ENCODE peak calls at places on chromosomes 6 and 20, in nine cellular contexts. G is fibroblast of lung; K is CD8-positive, alpha-beta T cell; J is colonic mucosa; Y is lung; Z is CD4-positive, alpha-beta T cell; F is stomach; I is AG04450; M is upper lobe of right lung. R is an unnamed sample. For H3K27me3, the result is how much of the 10 kb centered on the place peaks cover.

GRCh38 chr6:163780993-163781392 is 366.5 kb downstream of the QKI start:
- DNase-seq in K (no peak), G (peak), M (no peak), J (no peak), I (no peak), F (no peak), Z (no peak), Y (no peak), R (no peak)

GRCh38 chr20:56195946-56196345 is 52.6 kb upstream of the MC3R start:
- DNase-seq in G (no peak), F (no peak), I (no peak), K (no peak), J (no peak), Z (no peak), M (no peak), Y (no peak), R (no peak)

GRCh38 chr6:149473080-149474052 is 11.4 kb downstream of the ZC3H12D start:
- DNase-seq in Z (no peak), I (no peak), J (peak), G (peak), M (no peak), F (peak), Y (no peak), K (no peak), R (no peak)

GRCh38 chr6:137494967-137495595 is 887 bp upstream of the OLIG3 start:
- DNase-seq in Z (no peak), J (no peak), M (no peak), Y (no peak), I (no peak), K (no peak), G (no peak), F (no peak), R (no peak)

GRCh38 chr6:114218831-114219230 is 124.0 kb downstream of the HS3ST5 start:
- DNase-seq in M (no peak), I (no peak), J (no peak), G (no peak), Y (no peak), K (no peak), F (no peak), Z (no peak), R (no peak)

GRCh38 chr6:37366910-37367309 is 13.1 kb downstream of the RNF8 start:
- DNase-seq in K (no peak), M (no peak), F (no peak), J (no peak), Z (no peak), Y (no peak), G (no peak), I (no peak), R (no peak)

GRCh38 chr6:155265843-155266535 is 2.2 kb downstream of the CLDN20 start:
- DNase-seq in Z (no peak), K (no peak), J (no peak), I (no peak), G (no peak), M (no peak), F (no peak), Y (no peak), R (no peak)

GRCh38 chr6:474454-475185 is 83.1 kb downstream of the IRF4 start:
- DNase-seq in Z (peak), Y (no peak), J (no peak), K (peak), G (no peak), M (no peak), F (peak), I (no peak), R (peak)

GRCh38 chr6:89479902-89480301 is 47.0 kb downstream of the ANKRD6 start:
- DNase-seq in Y (no peak), M (no peak), I (no peak), G (no peak), Z (no peak), F (no peak), K (no peak), J (no peak), R (no peak)

GRCh38 chr6:21228411-21228810 is 365.1 kb upstream of the SOX4 start:
- DNase-seq in F (no peak), I (no peak), K (no peak), M (no peak), J (no peak), G (peak), Z (no peak), Y (no peak), R (no peak)

GRCh38 chr20:57683876-57684275 is 25.9 kb downstream of the PMEPA1 start:
- DNase-seq in I (no peak), Z (no peak), K (no peak), J (no peak), F (no peak), Y (no peak), G (no peak), M (no peak), R (no peak)

GRCh38 chr20:25274891-25275812 is 27.3 kb downstream of the PYGB start:
- DNase-seq in F (peak), I (no peak), J (no peak), M (peak), K (no peak), Z (no peak), G (no peak), Y (no peak), R (no peak)

DNA sequence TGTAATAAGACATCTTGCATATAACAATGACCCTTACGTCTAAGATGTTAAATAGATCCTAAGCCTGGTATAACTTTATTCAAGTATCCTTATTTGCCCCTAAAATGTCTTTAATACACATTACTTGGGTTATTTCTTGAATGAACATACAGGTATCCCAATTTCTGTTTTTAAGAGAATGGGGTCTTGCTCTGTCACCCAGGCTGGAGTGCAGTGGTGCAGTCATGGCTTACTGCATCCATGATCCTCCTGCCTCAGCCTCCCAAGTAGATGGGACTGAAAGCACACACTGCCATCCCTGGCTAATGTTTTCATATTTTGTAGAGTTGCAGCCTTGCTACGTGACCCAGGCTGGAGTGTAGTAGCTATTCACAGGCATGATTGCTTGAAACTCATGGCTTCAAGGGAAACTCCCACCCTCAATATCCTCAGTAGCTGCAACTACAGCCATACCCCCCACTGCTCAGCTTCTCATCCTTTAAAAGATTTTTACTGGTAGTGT is 10.4 kb upstream of the ZNFX1 start:
- DNase-seq in Y (no peak), I (no peak), K (no peak), Z (no peak), G (no peak), J (no peak), M (no peak), F (no peak), R (no peak)
- TF ChIP-seq CTCF in Y (no peak), I (no peak), K (no peak), Z (no peak), G (no peak), J (no peak), M (no peak), F (no peak), R (no peak)

GRCh38 chr6:100459291-100459690 is 5.4 kb downstream of the SIM1 start:
- DNase-seq in J (no peak), Y (no peak), F (no peak), K (no peak), Z (no peak), I (no peak), M (no peak), G (no peak), R (no peak)
- H3K27me3 ChIP-seq in J (half or more), Y (under half), F (half or more), K (half or more), Z (half or more), I (half or more), M (half or more), G (half or more), R (half or more)

GRCh38 chr20:13492001-13492480 is 146.7 kb downstream of the TASP1 start:
- DNase-seq in K (no peak), I (peak), Y (peak), M (no peak), J (no peak), Z (no peak), G (peak), F (no peak), R (peak)
- TF ChIP-seq CTCF in K (no peak), I (peak), Y (no peak), M (no peak), J (no peak), Z (no peak), G (peak), F (no peak), R (no peak)

DNA sequence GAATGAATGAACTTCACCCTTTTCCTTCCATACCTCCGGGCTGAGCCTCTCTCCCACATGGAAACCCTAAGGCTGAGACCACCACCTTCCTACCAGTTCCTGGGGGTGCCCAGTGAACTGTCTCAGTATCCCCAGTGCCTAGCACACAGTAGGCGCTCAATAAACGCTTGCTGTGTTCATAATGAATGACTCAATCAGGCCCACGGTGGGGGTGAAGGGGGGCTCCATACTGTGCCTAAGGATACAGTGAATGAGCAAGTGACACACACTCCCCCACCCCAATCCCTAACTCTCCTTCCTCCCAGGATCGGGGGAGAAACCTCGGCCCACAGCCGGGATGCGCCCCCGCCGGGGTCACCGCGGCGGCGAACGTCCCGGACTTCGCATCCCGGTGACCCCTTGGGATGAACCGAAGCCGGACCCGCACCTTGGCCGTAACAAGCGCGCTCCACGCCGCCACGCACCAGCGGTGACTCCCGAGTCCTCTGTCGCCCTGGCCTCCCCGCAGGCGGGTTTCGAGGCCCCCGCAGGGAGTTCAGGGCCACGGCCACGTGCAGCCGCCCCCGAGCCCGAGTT is 592 bp downstream of the KCNG1 start:
- DNase-seq in M (no peak), Y (no peak), I (no peak), Z (no peak), G (no peak), K (no peak), F (no peak), J (no peak), R (no peak)
- H3K27me3 ChIP-seq in M (half or more), Y (under half), I (under half), Z (under half), G (under half), K (under half), F (under half), J (under half), R (under half)

DNA sequence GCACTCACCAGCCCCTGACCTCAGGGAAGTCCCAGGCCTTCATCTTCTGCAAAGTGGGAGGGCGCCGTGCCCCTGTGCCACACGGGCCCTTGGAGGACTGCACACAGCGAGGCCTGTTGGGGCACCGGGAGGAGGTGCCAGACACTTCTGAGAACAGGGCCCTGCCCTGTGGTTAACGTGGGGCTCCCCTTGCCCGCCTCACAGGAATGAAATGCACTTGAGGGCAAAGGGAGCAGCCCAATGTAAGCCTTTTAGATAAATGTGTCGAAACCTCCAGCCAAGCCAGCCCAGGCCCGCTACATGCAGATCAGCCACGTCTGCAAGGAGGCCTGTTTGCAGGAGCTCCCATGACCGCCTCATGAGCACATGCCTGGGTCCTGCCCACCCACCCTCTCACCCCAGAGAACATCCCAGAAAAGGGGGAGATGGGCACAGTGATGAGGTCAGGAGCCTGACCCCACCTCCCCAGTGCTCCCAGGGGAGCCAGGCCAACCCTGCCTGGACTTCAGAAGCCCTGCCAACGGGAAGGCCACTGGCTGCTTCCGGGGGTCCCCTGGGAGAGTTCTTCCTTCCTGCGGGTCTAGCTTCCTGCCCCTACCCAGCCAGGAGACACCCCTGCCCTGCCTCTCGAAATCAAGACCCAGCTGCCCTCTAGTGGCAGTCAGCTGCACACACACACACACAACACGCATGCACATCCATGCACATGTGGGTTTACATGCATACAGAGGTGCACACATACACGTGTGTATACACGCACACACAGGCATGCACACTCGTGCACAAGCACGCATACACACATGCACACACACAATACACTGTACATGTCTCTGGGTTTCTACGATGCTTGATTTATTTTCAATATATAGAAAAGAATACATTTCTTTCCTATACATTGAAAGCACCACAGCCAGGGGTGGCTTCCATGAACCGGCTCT is 178.7 kb downstream of the TAF4 start:
- DNase-seq in G (peak), Y (no peak), M (no peak), Z (peak), K (peak), J (peak), I (no peak), F (no peak), R (peak)
- TF ChIP-seq CTCF in G (peak), Y (peak), M (peak), Z (peak), K (peak), J (peak), I (peak), F (peak), R (peak)

GRCh38 chr6:34152042-34152524 is 6.2 kb upstream of the GRM4 start:
- DNase-seq in G (no peak), Z (no peak), Y (no peak), K (no peak), J (no peak), M (peak), F (no peak), I (no peak), R (no peak)
- H3K27me3 ChIP-seq in G (under half), Z (half or more), Y (under half), K (under half), J (under half), M (under half), F (half or more), I (half or more), R (under half)

GRCh38 chr6:125753937-125754259 is 4.5 kb downstream of the HEY2 start:
- DNase-seq in K (no peak), J (no peak), M (no peak), G (no peak), Y (no peak), I (no peak), Z (no peak), F (no peak), R (no peak)
- TF ChIP-seq CTCF in K (peak), J (peak), M (no peak), G (no peak), Y (no peak), I (no peak), Z (peak), F (no peak), R (no peak)

DNA sequence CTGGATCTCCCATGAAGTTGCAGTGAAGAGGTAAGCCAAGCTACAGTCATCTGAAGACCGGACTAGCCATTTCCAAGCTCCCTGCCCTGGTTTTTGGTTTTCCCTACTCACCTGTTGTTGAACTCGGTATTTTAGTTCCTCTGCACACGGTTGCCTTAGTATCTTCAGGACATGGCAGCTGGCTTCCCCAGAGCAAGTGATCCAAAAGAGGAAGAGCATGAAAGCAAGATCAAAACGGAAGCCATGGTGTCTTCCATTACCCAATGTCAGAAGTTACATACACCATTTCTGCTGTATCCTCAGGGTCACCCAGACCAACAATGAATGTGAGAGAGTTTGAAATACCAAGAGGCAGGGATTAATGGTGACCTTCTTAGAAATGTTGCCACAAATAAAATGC is 276.6 kb upstream of the CNR1 start:
- DNase-seq in F (no peak), Z (no peak), Y (no peak), K (no peak), J (no peak), I (no peak), G (no peak), M (no peak), R (no peak)
- H3K27me3 ChIP-seq in F (under half), Z (under half), Y (under half), K (under half), J (under half), I (under half), G (under half), M (under half), R (under half)

DNA sequence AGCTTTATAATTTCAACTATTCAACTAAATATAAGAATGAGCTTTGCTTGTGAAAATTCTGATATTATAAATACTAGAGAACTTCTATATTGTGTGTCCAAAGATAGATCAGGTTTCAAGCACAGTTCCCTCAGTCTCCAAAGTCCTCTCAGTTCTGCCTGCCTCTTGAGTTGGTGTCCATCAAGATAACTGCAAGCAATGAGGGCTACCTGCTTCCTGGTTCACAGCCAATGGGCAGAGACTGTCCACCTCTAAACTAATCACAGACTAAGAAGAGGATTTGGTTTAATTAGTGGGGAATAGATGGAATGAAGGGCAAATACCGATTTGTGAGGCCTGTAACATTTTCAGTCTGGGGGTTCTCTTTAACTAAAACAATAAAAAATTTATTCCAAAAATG is 41.3 kb upstream of the LOC128125822 start:
- DNase-seq in G (no peak), I (no peak), Z (no peak), F (no peak), K (no peak), Y (no peak), J (no peak), M (no peak), R (no peak)
- TF ChIP-seq CTCF in G (no peak), I (no peak), Z (no peak), F (no peak), K (no peak), Y (no peak), J (no peak), M (no peak), R (no peak)

GRCh38 chr20:38330638-38331037 is 15.6 kb upstream of the LBP start:
- DNase-seq in I (no peak), M (no peak), Z (no peak), G (no peak), F (no peak), K (no peak), J (no peak), Y (no peak), R (no peak)
- H3K27me3 ChIP-seq in I (under half), M (under half), Z (under half), G (under half), F (under half), K (under half), J (under half), Y (under half), R (under half)

R was measured in brain microvascular endothelial cell.